ENCODE peak calls at places on chromosomes 16 and 17, in five cellular contexts. E is heart left ventricle, C is prostate gland, U is tibial nerve, D is colonic mucosa. S is an unnamed sample. For H3K9me3, the result is how much of the 10 kb centered on the place peaks cover.

GRCh38 chr16:77833906-77834599 is 45.7 kb downstream of the VAT1L start:
- DNase-seq in D (no peak), E (no peak), U (no peak), C (no peak), S (no peak)

GRCh38 chr16:2121853-2122252 is 13.8 kb downstream of the PKD1 start:
- DNase-seq in D (no peak), U (no peak), C (peak), E (peak), S (peak)

GRCh38 chr17:19376799-19377198 is 1.5 kb upstream of the MAPK7 start:
- DNase-seq in C (no peak), D (peak), U (no peak), E (no peak), S (no peak)

GRCh38 chr17:63950940-63951907 is 19.1 kb upstream of the CD79B start:
- DNase-seq in E (no peak), C (peak), D (peak), U (no peak), S (no peak)

GRCh38 chr17:78472035-78472905 is 93.8 kb downstream of the PGS1 start:
- DNase-seq in E (no peak), C (no peak), D (no peak), U (no peak), S (no peak)

GRCh38 chr16:6286176-6286575 is 1046.5 kb upstream of the RBFOX1 start:
- DNase-seq in E (no peak), C (no peak), D (no peak), U (no peak), S (no peak)

GRCh38 chr17:33233855-33234228 is 59.3 kb downstream of the ASIC2 start:
- DNase-seq in C (peak), U (no peak), E (peak), D (peak), S (peak)

GRCh38 chr17:55056530-55056929 is 88.0 kb downstream of the STXBP4 start:
- DNase-seq in D (peak), U (no peak), C (peak), E (no peak), S (no peak)

GRCh38 chr17:63382136-63382535 is 64.0 kb downstream of the CYB561 start:
- DNase-seq in E (no peak), C (no peak), U (no peak), D (no peak), S (no peak)

GRCh38 chr16:22347100-22347820 is 27.2 kb downstream of the CDR2 start:
- DNase-seq in U (no peak), C (no peak), D (no peak), E (peak), S (no peak)

GRCh38 chr16:22342082-22342481 is 32.3 kb downstream of the CDR2 start:
- DNase-seq in C (no peak), E (no peak), D (no peak), U (no peak), S (no peak)

GRCh38 chr16:22348296-22348695 is 26.1 kb downstream of the CDR2 start:
- DNase-seq in D (no peak), U (no peak), E (no peak), C (no peak), S (no peak)

GRCh38 chr16:22340945-22341344 is 33.5 kb downstream of the CDR2 start:
- DNase-seq in U (no peak), D (no peak), C (no peak), E (no peak), S (no peak)

DNA sequence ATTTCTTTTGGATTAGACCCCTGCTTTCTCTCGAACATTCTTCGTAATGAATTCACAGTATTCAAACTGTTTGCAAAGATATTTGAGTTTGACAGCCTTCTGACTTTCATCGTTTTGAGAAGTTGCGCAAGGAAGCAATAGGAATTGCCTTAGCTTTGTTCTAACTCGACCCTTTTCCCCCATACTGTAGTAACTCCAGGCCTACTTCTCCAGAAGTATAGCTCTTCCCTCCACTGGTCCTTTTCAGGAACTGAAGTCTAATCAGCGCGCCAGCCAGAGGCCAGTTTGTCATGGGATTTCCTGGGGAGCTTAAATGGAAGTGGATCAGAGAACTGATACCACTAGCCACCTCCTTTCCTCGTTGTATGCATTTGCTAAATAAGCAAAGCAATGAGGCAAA is 28.0 kb downstream of the CDR2 start:
- DNase-seq in D (no peak), C (no peak), E (no peak), U (no peak), S (no peak)
- H3K27ac ChIP-seq in D (no peak), C (no peak), E (no peak), U (no peak), S (no peak)

DNA sequence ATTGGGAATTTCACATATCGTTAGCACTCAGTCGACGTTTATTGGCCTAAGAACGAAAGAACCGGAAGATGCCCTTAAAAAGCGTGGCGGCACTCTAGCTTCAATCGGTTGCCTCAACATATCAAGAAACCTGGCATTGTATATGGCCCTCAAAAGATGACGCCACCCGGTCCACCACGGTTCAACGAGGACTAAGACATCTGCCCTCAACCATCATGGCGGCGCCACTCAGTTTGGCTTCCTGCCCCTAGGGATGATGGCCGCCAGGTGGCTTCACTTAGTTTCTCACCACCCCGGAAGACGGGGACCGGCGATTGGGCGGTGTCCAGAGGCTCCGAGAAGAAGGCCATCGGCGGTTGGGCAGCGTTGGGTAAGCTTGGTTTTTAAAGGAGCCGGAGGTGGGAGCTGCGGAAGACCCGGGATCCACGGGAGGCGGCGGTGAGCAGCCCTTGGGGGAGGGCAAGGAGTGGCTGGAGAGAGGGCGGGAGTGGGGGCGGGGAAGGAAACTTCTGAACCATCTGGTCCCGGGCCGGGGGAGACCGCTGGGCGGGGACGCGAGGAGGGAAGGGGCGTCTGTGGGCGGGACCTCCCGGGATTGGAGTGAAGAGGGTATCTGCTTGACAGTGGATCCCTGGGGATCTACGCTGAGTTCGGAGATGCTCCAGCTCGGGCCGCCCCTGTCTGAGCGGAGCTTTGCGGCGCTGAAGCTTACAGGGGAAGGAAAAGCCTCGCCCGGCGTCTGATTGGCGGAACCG is at the start of gene PRR14:
- DNase-seq in C (peak), E (peak), D (peak), U (peak), S (peak)
- TF ChIP-seq CTCF in C (peak), E (peak), D (no peak), U (peak), S (peak)

DNA sequence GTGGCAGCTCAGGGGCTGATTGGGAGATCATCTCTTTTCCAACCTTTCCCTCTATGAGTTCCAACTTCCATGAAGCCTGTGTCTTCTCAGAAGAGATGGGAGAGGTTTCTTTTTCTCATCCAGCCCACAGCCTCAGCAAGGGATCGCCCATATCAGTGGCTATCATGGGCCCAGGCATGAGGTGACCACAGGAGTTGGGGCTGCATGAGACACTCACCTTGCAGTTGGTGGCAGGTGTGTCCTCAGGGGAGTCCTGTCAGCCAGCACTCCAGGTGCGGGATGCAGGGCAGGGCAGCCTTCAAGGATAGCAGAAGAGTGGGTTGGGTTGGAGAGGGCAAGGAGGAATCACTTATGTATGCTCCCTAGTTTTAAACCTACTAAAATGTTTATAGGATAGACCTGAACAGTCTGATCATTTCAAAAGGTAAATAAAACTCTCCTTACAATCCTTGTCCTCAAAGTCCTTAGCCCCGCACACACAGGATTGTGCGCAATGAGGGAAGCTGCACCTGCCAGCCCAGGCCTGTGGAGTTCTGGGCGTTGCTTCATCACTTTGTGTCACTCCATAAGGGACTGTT is 811.1 kb downstream of the KCNJ18 start:
- DNase-seq in U (no peak), D (no peak), C (no peak), E (no peak), S (no peak)
- H3K9me3 ChIP-seq in U (under half), D (under half), C (under half), E (under half), S (under half)

GRCh38 chr16:89090669-89091426 is 2.8 kb upstream of the ACSF3 start:
- DNase-seq in U (no peak), D (no peak), E (no peak), C (no peak), S (no peak)

GRCh38 chr16:89092013-89092412 is 1.6 kb upstream of the ACSF3 start:
- DNase-seq in D (no peak), C (no peak), U (no peak), E (no peak), S (no peak)

GRCh38 chr16:89090182-89090630 is 3.4 kb upstream of the ACSF3 start:
- DNase-seq in U (no peak), C (no peak), D (no peak), E (no peak), S (no peak)

GRCh38 chr16:89087922-89088321 is 5.7 kb upstream of the ACSF3 start:
- DNase-seq in E (no peak), U (no peak), C (no peak), D (no peak), S (no peak)

GRCh38 chr16:89089142-89089541 is 4.5 kb upstream of the ACSF3 start:
- DNase-seq in E (no peak), D (no peak), U (no peak), C (no peak), S (no peak)
- H3K27ac ChIP-seq in E (no peak), D (no peak), U (no peak), C (no peak), S (no peak)

DNA sequence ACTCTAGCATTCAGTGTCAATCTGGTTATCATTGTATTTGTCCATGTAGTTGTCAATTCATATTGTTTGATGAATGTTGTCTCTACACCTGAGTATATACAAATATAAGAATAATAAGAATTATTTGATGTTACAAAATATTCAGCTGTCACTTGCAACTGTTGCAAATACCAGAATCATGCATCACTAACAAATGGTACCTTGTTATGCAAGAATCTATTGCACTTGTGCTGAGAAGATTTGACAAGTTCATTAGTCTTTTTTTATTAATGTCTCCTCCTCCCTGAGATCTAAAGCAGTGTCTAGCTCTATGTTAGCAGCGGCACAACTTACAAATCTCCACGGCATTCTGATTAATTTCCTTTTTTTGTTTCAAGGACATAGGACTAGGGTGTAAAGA is 22.2 kb upstream of the AKAP1 start:
- DNase-seq in C (no peak), E (no peak), U (no peak), D (no peak), S (no peak)
- TF ChIP-seq CTCF in C (no peak), E (no peak), U (no peak), D (no peak), S (no peak)

DNA sequence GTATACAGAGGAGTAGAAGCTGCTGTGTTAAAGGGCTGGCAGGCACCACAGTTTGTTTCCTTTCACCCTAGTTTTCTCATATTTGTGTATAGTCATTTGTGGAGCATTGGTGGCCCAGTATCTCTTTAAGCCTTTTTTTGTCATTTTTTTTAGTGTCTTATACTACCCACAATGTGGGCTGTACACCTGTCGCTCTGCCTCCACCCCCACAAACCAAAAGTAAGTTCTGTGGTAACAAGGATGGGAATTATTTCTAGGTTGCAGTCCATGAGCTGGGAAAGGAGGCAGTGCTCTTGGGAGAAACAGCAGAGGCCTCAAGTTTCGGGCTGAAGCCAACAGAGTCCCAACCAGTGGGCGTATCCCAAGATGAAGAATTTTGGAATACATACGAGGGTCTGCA is 6.2 kb downstream of the ZNF75A start:
- DNase-seq in D (no peak), C (no peak), E (no peak), U (no peak), S (no peak)
- H3K9me3 ChIP-seq in D (under half), C (under half), E (half or more), U (half or more), S (half or more)

GRCh38 chr16:70553645-70554044 is 30.0 kb downstream of the SF3B3 start:
- DNase-seq in U (no peak), C (no peak), D (no peak), E (no peak), S (no peak)
- H3K27ac ChIP-seq in U (peak), C (no peak), D (no peak), E (peak), S (no peak)

S was measured in tibial artery.